ENCODE peak calls at places on chromosomes 11 and 22, in eight cellular contexts. V is cardiac muscle cell, B is HL-60, T is brain microvascular endothelial cell, L is SK-N-SH, P is stomach, U is left ventricle myocardium inferior, W is Calu3. H is an unnamed sample.

GRCh38 chr11:27075192-27075591 is 34.6 kb downstream of the BBOX1 start:
- DNase-seq in V (peak; percentile 14), B (no peak), T (peak; percentile 49), L (no peak), P (no peak), U (no peak), W (no peak), H (no peak)

GRCh38 chr11:287821-288327 is 1.1 kb upstream of the PGGHG start:
- DNase-seq in V (no peak), B (no peak), T (no peak), L (peak; percentile 56), P (no peak), U (peak; percentile 18), W (no peak), H (no peak)

GRCh38 chr22:49198705-49199084 is 629.0 kb downstream of the BRD1 start:
- DNase-seq in V (no peak), B (no peak), T (no peak), L (no peak), P (no peak), U (no peak), W (no peak), H (no peak)

GRCh38 chr11:129375731-129376657 is at the start of gene BARX2:
- DNase-seq in V (peak; percentile 73), B (no peak), T (peak; percentile 59), L (peak; percentile 70), P (peak; percentile 82), U (peak; percentile 16), W (no peak), H (peak; percentile 49)

GRCh38 chr11:76918941-76919386 is 58.2 kb downstream of the ACER3 start:
- DNase-seq in V (peak; percentile 78), B (peak; percentile 8), T (peak; percentile 23), L (peak; percentile 45), P (no peak), U (no peak), W (peak; percentile 5), H (no peak)

GRCh38 chr11:116707746-116708145 is 65.0 kb downstream of the BUD13 start:
- DNase-seq in V (no peak), B (no peak), T (no peak), L (no peak), P (no peak), U (no peak), W (no peak), H (no peak)

GRCh38 chr11:96207459-96208449 is 135.2 kb downstream of the MAML2 start:
- DNase-seq in V (peak; percentile 40), B (no peak), T (no peak), L (peak; percentile 15), P (no peak), U (no peak), W (no peak), H (no peak)

GRCh38 chr11:88208742-88209141 is 33.5 kb upstream of the RAB38 start:
- DNase-seq in V (peak; percentile 37), B (no peak), T (no peak), L (no peak), P (no peak), U (no peak), W (no peak), H (no peak)

GRCh38 chr11:13118194-13118593 is 109.1 kb downstream of the RASSF10 start:
- DNase-seq in V (peak; percentile 85), B (no peak), T (peak; percentile 85), L (no peak), P (no peak), U (no peak), W (no peak), H (no peak)

GRCh38 chr11:80733776-80734175 is 1292.9 kb upstream of the TENM4 start:
- DNase-seq in V (no peak), B (no peak), T (no peak), L (no peak), P (no peak), U (no peak), W (no peak), H (no peak)

GRCh38 chr22:44026630-44027511 is 2.8 kb downstream of the PARVB start:
- DNase-seq in V (peak; percentile 62), B (peak; percentile 94), T (peak; percentile 84), L (no peak), P (peak; percentile 70), U (peak; percentile 84), W (no peak), H (no peak)

GRCh38 chr11:75814369-75814685 is 683 bp upstream of the UVRAG start:
- DNase-seq in V (no peak), B (no peak), T (no peak), L (no peak), P (no peak), U (no peak), W (no peak), H (no peak)

GRCh38 chr11:118691926-118692830 is 12.7 kb upstream of the TREH start:
- DNase-seq in V (peak; percentile 50), B (peak; percentile 32), T (peak; percentile 18), L (no peak), P (no peak), U (no peak), W (no peak), H (no peak)

GRCh38 chr11:15901790-15902189 is 454.6 kb downstream of the SOX6 start:
- DNase-seq in V (no peak), B (no peak), T (no peak), L (no peak), P (peak; percentile 50), U (no peak), W (peak; percentile 30), H (no peak)

GRCh38 chr11:86570020-86570419 is 102.4 kb downstream of the ME3 start:
- DNase-seq in V (no peak), B (no peak), T (no peak), L (no peak), P (no peak), U (no peak), W (no peak), H (no peak)

GRCh38 chr11:118497831-118498230 is 29.4 kb upstream of the TTC36 start:
- DNase-seq in V (peak; percentile 51), B (no peak), T (peak; percentile 63), L (no peak), P (no peak), U (no peak), W (no peak), H (no peak)

GRCh38 chr22:50525991-50526848 is 822 bp upstream of the SCO2 start:
- DNase-seq in V (peak; percentile 84), B (peak; percentile 84), T (peak; percentile 44), L (peak; percentile 92), P (peak; percentile 83), U (peak; percentile 85), W (peak; percentile 88), H (peak; percentile 67)

GRCh38 chr11:12103411-12104225 is 6.8 kb upstream of the MICAL2 start:
- DNase-seq in V (no peak), B (no peak), T (no peak), L (no peak), P (peak; percentile 25), U (peak; percentile 34), W (no peak), H (no peak)

GRCh38 chr11:17831883-17832282 is 97.3 kb downstream of the KCNC1 start:
- DNase-seq in V (no peak), B (no peak), T (no peak), L (no peak), P (no peak), U (no peak), W (no peak), H (no peak)

GRCh38 chr11:17831228-17831627 is 96.6 kb downstream of the KCNC1 start:
- DNase-seq in V (no peak), B (no peak), T (no peak), L (no peak), P (no peak), U (no peak), W (no peak), H (no peak)

GRCh38 chr11:17822021-17822781 is 87.6 kb downstream of the KCNC1 start:
- DNase-seq in V (peak; percentile 83), B (no peak), T (peak; percentile 39), L (no peak), P (no peak), U (peak; percentile 24), W (no peak), H (no peak)

GRCh38 chr11:17828311-17828751 is 93.8 kb downstream of the KCNC1 start:
- DNase-seq in V (peak; percentile 46), B (no peak), T (no peak), L (no peak), P (peak; percentile 29), U (peak; percentile 60), W (no peak), H (no peak)

DNA sequence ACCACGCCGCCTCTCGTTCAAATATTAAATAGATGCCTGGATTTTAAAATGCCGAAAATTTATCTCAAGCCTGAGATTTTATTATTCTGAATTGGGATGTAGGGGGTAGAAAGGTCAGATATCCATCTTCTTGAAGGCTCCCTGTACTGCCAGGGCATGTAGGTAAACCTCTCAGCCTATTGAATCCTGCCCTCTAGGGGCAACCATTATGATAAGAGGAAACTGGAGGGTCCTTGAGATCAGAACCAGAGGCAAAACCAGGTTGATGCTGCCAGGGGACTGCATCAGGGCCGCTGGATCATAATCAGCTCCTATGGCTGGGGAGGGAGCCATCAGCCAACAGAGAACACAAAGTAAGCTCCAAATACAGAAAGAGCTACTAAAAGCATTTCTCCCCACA is 92.4 kb downstream of the KCNC1 start:
- DNase-seq in V (no peak), B (no peak), T (no peak), L (peak; percentile 33), P (no peak), U (no peak), W (no peak), H (no peak)
- TF ChIP-seq CTCF in V (peak; percentile 6), B (no peak), T (peak; percentile 55), L (peak; percentile 37), P (no peak), U (peak; percentile 13), W (no peak), H (peak; percentile 32)

GRCh38 chr11:55942785-55943392 is 6.7 kb upstream of the OR5I1 start:
- DNase-seq in V (peak; percentile 27), B (peak; percentile 1), T (peak; percentile 1), L (peak; percentile 7), P (no peak), U (no peak), W (peak; percentile 14), H (no peak)
- TF ChIP-seq CTCF in V (peak; percentile 31), B (peak; percentile 10), T (no peak), L (peak; percentile 69), P (peak; percentile 28), U (peak; percentile 48), W (peak; percentile 12), H (peak; percentile 82)

GRCh38 chr11:44327730-44328691 is 18.1 kb upstream of the ALX4 start:
- DNase-seq in V (no peak), B (no peak), T (no peak), L (no peak), P (no peak), U (no peak), W (no peak), H (no peak)
- TF ChIP-seq CTCF in V (peak; percentile 11), B (no peak), T (peak; percentile 26), L (peak; percentile 22), P (no peak), U (no peak), W (no peak), H (no peak)

DNA sequence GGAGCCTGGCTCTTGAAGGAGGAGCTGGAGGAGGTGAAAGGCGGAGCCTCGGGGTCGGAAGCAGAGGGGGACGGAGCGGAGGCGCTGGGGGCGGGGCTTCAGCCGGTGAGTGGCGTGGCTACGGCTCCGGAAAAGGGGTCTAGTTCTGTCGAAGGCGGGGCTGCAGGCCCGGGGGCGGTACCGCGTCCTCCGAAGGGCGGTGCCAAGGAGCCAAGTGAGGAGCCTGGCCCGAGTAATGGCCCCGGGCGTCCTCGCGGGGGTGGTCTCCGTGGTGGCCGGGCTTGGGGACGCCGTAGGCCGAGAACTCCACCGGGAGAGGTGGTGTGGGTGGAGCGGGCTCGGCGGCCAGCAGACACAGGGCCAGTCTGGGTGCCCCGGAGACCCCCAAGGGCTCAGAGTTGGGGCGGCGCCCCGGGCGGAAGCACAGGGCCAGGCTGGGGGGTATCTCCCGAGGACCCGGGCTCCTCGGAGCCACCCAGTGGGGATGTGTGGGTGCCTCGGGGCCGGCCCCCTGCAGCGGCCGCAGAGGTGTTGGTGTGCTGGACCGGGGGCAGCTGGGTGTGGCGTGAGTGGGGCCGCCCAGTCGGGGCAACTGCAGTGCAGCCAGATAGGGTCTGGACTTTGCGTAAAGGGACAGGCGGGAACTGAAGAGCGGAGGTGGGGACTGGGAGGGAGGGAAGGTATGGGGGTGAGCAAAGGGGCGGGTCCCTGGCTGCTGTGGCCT is 697 bp downstream of the FKBP2 start:
- DNase-seq in V (peak; percentile 48), B (peak; percentile 98), T (peak; percentile 99), L (peak; percentile 95), P (peak; percentile 100), U (peak; percentile 100), W (peak; percentile 100), H (peak; percentile 100)
- TF ChIP-seq CTCF in V (no peak), B (no peak), T (no peak), L (no peak), P (no peak), U (peak; percentile 7), W (peak; percentile 12), H (no peak)

H was measured in neural crest cell.